ENCODE peak calls at places on chromosomes 3 and 15, in four cellular contexts. S is uterus, R is AG10803, F is prostate gland. A is an unnamed sample.

GRCh38 chr3:36484386-36484785 is 104.1 kb downstream of the STAC start:
- DNase-seq in S (no peak), R (peak), F (no peak), A (no peak)

GRCh38 chr3:129632556-129632955 is 26.1 kb upstream of the PLXND1 start:
- DNase-seq in S (no peak), R (no peak), F (no peak), A (no peak)

GRCh38 chr3:46558184-46559029 is 7.7 kb downstream of the LRRC2 start:
- DNase-seq in S (peak), R (peak), F (peak), A (no peak)

GRCh38 chr15:94456246-94456645 is 224.9 kb downstream of the MCTP2 start:
- DNase-seq in S (no peak), R (no peak), F (no peak), A (no peak)

GRCh38 chr3:150078983-150079739 is 108.5 kb upstream of the PFN2 start:
- DNase-seq in S (peak), R (peak), F (no peak), A (no peak)

GRCh38 chr15:71290002-71290401 is 174.7 kb downstream of the THSD4 start:
- DNase-seq in S (no peak), R (no peak), F (no peak), A (no peak)

GRCh38 chr15:41417812-41418211 is 917 bp downstream of the RTF1 start:
- DNase-seq in S (no peak), R (peak), F (no peak), A (no peak)

GRCh38 chr3:73029321-73029796 is 32.1 kb upstream of the EBLN2 start:
- DNase-seq in S (no peak), R (peak), F (no peak), A (no peak)

GRCh38 chr15:95410757-95411156 is 919.7 kb upstream of the NR2F2 start:
- DNase-seq in S (no peak), R (peak), F (no peak), A (no peak)

GRCh38 chr3:61634678-61635077 is 73.3 kb downstream of the PTPRG start:
- DNase-seq in S (no peak), R (peak), F (no peak), A (no peak)

GRCh38 chr3:61632568-61633175 is 71.3 kb downstream of the PTPRG start:
- DNase-seq in S (no peak), R (peak), F (no peak), A (no peak)

GRCh38 chr3:61629442-61629841 is 68.1 kb downstream of the PTPRG start:
- DNase-seq in S (no peak), R (no peak), F (no peak), A (no peak)

GRCh38 chr3:61628636-61629035 is 67.3 kb downstream of the PTPRG start:
- DNase-seq in S (no peak), R (no peak), F (no peak), A (no peak)

DNA sequence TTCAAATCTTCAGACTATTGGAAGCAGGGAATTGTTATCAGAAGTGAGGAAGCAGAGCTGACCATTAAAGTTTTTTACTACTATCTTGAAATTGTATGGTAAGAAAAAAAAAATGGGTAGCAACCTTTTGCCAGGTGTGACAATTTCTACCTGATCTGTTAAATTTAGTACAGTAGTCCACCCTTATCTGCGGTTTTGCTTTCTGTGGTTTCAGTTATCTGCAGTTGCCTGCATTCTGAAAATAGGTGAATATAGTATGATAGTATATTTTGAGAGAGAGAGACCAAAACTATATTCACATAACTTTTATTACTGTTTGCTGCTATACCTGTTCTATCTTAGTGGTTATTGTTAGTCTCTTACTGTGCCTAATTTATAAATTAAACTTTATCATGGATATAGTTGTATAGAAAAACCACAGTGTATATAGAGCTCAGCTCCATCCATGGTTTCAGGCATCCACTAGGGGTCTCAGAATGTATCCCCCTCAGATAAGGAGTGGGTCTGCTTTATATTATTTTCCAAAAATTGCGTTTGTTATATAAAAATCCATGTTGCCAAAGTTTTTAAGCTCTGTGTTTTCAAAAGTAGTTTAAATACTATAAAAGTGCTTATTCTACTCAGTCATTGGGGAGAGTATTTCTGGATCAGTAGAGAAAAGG is 69.9 kb downstream of the PTPRG start:
- DNase-seq in S (no peak), R (no peak), F (no peak), A (no peak)
- TF ChIP-seq CTCF in S (no peak), R (no peak), F (no peak), A (no peak)

GRCh38 chr3:37907371-37907770 is 45.7 kb downstream of the CTDSPL start:
- DNase-seq in S (no peak), R (no peak), F (no peak), A (no peak)

GRCh38 chr3:37909067-37909911 is 47.6 kb downstream of the CTDSPL start:
- DNase-seq in S (no peak), R (peak), F (no peak), A (no peak)

GRCh38 chr3:37905987-37906674 is 44.5 kb downstream of the CTDSPL start:
- DNase-seq in S (no peak), R (peak), F (no peak), A (no peak)

GRCh38 chr3:37906734-37907282 is 45.1 kb downstream of the CTDSPL start:
- DNase-seq in S (no peak), R (no peak), F (no peak), A (no peak)

DNA sequence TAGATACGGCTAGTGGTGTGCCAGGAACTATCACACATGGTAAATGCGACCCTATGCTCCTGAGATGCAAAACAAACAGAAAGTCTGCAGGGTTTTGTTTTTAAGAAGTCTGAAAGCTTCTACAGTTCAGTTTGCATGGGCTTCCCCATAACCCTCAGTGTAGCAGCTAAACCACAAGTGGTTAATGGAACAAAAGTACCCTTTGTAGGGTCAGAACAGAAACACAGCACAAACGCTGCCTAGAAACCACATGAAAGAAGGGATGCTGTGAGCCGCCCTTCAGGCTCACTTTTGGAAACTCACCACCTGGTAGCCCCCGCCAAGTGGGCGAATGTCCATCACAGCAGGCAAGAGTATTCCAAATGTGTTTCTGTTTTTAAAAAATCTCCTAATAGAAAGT is 46.2 kb downstream of the CTDSPL start:
- DNase-seq in S (no peak), R (no peak), F (no peak), A (no peak)
- TF ChIP-seq CTCF in S (no peak), R (no peak), F (no peak), A (no peak)

DNA sequence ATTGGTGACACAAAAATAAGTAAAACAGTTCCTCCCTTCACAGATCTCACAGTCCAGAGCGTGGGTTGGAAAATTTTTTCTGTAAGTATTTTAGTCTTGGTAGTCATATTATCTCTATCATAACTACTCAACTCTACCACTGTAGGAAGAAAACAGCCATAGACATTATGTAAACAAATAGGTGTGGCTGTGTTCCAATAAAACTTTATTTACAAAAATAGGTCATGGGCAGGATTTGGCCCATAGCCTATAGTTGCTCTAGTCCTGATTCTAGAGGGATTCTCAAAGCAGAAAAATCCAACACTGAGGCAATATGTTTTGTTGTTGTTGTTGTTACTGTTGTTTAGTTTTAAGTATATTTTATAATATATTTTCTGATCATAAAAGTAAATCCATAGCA is 206.1 kb upstream of the GADL1 start:
- DNase-seq in S (no peak), R (no peak), F (no peak), A (no peak)
- TF ChIP-seq CTCF in S (no peak), R (no peak), F (no peak), A (no peak)

DNA sequence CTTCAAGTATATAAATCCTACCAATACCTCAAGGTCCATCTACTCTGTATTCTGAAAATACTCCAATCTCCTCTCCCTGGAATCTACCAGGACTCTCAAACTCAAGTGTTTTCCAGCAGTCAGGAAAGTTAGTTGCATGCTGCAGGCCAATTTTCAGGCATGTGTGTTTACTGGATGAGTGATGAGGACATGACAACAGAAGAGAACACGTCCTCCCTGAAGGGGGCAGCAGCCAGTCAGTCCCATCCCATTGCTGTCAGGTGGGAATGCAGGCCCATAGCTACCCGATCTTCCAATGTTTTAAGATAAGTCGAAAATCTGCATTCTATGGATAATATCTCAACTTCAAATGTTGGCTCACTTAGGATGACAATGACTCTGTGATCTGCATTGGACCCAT is 496.2 kb downstream of the FHIT start:
- DNase-seq in S (no peak), R (no peak), F (no peak), A (no peak)
- TF ChIP-seq CTCF in S (no peak), R (peak), F (no peak), A (peak)

GRCh38 chr3:119918992-119919933 is 137.4 kb downstream of the NR1I2 start:
- DNase-seq in S (no peak), R (no peak), F (no peak), A (no peak)
- TF ChIP-seq CTCF in S (no peak), R (peak), F (no peak), A (no peak)

A was measured in D721Med.